ENCODE peak calls at places on chromosomes 11 and 22, in four cellular contexts. C, M, T and P are unnamed samples.

GRCh38 chr11:61294717-61295595 is at the start of gene VWCE:
- DNase-seq in C (peak), M (peak), T (no peak), P (no peak)

GRCh38 chr11:69888671-69889076 is 69.5 kb upstream of the FGF3 start:
- DNase-seq in T (peak), C (peak), M (peak), P (no peak)

GRCh38 chr11:36672815-36673450 is 74.9 kb upstream of the RAG2 start:
- DNase-seq in M (peak), T (peak), C (no peak), P (no peak)

GRCh38 chr11:61963282-61964057 is 4.0 kb downstream of the FTH1 start:
- DNase-seq in M (no peak), C (no peak), T (no peak), P (peak)

GRCh38 chr11:79150966-79151365 is 289.9 kb downstream of the TENM4 start:
- DNase-seq in C (no peak), T (no peak), M (no peak), P (no peak)

GRCh38 chr11:3981084-3981633 is 113.4 kb upstream of the RRM1 start:
- DNase-seq in M (no peak), T (no peak), C (no peak), P (no peak)

GRCh38 chr11:95904009-95904650 is 19.8 kb downstream of the MTMR2 start:
- DNase-seq in T (no peak), C (no peak), M (no peak), P (no peak)

GRCh38 chr11:60942970-60943565 is 8.9 kb downstream of the SLC15A3 start:
- DNase-seq in C (no peak), M (no peak), T (no peak), P (no peak)

GRCh38 chr22:24952837-24953293 is 349 bp downstream of the KIAA1671 start:
- DNase-seq in M (peak), T (no peak), C (peak), P (no peak)

GRCh38 chr22:21951931-21952465 is 650 bp downstream of the PPM1F start:
- DNase-seq in T (peak), C (peak), M (no peak), P (no peak)

GRCh38 chr22:39205344-39206021 is 39.3 kb downstream of the PDGFB start:
- DNase-seq in M (peak), C (no peak), T (peak), P (no peak)

GRCh38 chr11:82722236-82722635 is 11.4 kb downstream of the FAM181B start:
- DNase-seq in C (no peak), M (no peak), T (no peak), P (no peak)

GRCh38 chr11:119702261-119702591 is 26.8 kb downstream of the NECTIN1 start:
- DNase-seq in M (no peak), C (no peak), T (no peak), P (no peak)
- TF ChIP-seq CBFB in M (no peak), C (no peak), T (no peak), P (no peak)

GRCh38 chr11:110251837-110252236 is 44.6 kb downstream of the RDX start:
- DNase-seq in M (no peak), C (no peak), T (no peak), P (no peak)
- TF ChIP-seq CBFB in M (no peak), C (no peak), T (no peak), P (no peak)

GRCh38 chr11:34564406-34564805 is 50.8 kb upstream of the ELF5 start:
- DNase-seq in T (no peak), C (no peak), M (no peak), P (no peak)

GRCh38 chr11:34566736-34567135 is 53.1 kb upstream of the ELF5 start:
- DNase-seq in T (no peak), C (no peak), M (no peak), P (no peak)

GRCh38 chr11:34566209-34566551 is 52.6 kb upstream of the ELF5 start:
- DNase-seq in M (peak), C (no peak), T (no peak), P (no peak)

GRCh38 chr11:34564807-34565241 is 51.2 kb upstream of the ELF5 start:
- DNase-seq in C (peak), T (no peak), M (peak), P (no peak)

DNA sequence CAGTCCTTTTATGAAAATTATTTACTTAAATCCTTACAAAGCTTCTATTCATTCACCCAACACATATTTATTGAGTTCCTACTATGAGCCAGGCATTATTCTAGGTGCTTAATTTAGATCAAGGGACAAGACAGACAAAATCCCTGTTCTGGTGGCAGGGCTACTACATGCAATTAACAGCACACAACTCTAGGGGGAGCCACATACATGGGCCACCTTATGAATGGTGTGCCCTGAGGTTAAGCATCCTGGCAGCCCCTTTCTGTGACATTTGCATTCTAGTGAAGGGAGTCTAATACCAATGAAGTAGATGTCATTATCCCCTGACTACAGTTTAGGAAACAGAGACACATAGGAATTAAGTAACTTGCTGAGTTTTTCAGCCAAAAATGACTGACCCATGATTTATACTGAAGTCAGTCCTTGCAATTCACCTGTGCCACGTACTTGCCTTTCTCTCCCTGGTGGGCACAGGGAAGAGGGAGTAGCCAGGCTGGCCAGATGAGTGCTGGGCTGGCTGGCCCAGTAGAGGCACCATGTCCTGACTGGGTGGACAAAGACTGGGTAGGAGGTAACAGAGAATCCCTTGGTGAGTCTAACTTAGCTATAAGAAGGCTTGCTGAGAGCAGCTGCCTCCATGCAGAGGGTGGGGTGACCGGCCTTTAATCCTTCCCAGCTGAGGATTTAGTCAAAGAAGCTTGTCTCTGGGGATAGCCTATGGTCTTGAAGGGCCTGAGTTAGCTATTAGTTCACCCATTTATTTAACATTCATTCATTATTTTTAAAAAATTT is 52.0 kb upstream of the ELF5 start:
- DNase-seq in M (peak), C (peak), T (peak), P (no peak)
- TF ChIP-seq CBFB in M (no peak), C (no peak), T (no peak), P (no peak)

DNA sequence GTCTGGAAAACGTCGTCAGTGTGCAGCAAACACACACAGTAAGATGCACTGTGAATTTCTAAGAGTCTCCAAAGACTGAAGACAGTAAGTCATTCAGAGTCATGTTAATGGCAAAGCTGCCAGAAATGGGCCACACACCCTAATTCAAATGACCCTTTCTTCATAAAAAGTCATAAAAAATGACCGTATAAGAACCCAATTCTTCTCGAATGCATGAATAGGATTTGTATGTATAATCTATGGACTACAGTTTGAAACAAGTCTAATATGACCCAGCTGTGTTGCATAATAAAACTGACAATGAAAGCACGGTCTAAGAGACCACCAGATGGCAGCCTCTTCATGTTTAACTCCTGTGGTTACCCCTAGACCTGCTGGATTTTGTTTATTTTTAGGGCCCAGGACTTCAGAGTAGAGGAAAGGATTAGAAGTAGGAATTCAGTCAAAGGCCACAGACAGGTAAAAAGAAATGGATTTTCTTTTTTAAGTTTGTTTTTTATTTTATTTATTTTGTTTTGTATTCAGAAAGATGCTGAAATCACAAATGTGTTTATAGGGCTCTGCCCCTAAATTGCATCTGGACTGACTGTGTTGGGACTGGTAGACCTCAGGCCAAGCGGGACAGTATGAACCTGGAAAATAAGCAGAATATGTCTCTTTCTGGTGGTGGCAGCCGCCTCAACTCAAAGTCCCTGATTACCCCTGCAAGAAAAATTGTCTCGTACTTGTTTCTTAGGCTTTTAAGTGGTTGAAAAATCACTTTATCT is 32.1 kb upstream of the SLC5A12 start:
- DNase-seq in M (peak), C (peak), T (peak), P (no peak)
- TF ChIP-seq CBFB in M (no peak), C (no peak), T (no peak), P (no peak)

DNA sequence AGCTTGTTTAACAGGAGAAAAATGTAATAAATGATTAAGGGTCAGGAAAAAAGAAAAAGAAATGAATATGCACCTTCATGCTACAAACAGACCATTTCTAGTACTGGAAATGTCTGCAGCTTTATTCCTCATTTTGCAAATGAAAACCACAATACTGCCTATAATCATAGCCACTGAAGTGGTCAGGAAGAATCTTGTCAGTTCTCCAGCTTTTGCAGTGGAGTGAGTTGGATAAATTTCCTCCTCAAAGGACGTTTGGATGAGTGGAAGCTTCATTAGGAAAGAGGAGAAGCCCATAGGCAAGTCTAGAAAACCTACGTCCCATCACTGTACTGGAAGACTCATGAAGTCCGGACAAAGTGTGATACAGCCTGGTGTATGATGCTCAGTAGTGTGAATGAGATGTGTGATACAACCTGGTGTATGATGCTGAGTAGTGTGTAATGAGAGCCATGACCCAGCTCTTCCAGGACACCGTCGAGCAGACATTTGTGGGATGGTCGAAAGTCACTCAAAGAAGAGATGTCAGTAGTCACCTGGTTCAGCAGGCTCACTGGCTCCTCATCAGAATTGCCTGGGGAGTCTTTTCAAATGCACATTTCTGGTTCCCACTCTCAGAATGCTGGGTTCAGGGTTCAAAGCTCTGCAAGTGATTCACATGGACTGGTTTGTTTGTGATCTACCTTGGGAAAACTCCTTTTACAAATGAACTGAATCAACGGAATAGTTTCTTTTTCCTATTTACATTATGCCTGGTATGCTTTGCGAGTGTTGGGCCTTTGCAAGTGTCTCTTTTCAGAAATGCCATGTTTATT is 101.3 kb downstream of the PDHX start:
- DNase-seq in T (no peak), M (peak), C (no peak), P (no peak)
- TF ChIP-seq CBFB in T (no peak), M (no peak), C (no peak), P (no peak)

GRCh38 chr11:10456519-10456918 is 1.5 kb downstream of the AMPD3 start:
- DNase-seq in M (no peak), T (peak), C (no peak), P (no peak)
- TF ChIP-seq CBFB in M (no peak), T (no peak), C (no peak), P (no peak)

GRCh38 chr22:35959121-35959800 is 69.4 kb downstream of the RBFOX2 start:
- DNase-seq in T (no peak), M (no peak), C (no peak), P (no peak)

GRCh38 chr22:35963237-35963810 is 65.3 kb downstream of the RBFOX2 start:
- DNase-seq in T (no peak), M (no peak), C (no peak), P (no peak)

GRCh38 chr22:35957589-35957988 is 71.0 kb downstream of the RBFOX2 start:
- DNase-seq in M (no peak), C (no peak), T (no peak), P (no peak)

GRCh38 chr22:35958334-35958733 is 70.3 kb downstream of the RBFOX2 start:
- DNase-seq in C (no peak), T (no peak), M (no peak), P (no peak)

GRCh38 chr22:35961480-35961902 is 67.1 kb downstream of the RBFOX2 start:
- DNase-seq in C (peak), M (no peak), T (no peak), P (no peak)
- TF ChIP-seq CBFB in C (no peak), M (no peak), T (no peak), P (no peak)

DNA sequence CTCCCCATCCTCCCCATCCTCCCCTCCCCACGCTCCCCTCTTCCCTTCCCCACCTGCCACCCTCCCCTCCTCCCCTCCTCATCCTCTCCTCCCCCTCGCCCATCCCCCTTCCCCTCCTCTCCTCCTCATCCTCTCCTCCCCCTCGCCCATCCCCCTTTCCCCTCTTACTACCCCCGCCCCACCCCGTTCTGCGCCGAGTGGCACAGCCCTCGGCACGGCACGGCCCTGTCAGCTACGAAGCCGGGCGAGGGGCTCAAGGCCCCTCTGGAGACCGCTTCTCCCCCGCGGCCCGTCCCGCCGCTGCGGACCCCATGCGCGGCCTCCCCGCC is 449.9 kb downstream of the OPCML start:
- DNase-seq in T (no peak), M (no peak), C (peak), P (no peak)
- TF ChIP-seq CBFB in T (no peak), M (no peak), C (no peak), P (no peak)